ENCODE peak calls at places on chromosomes 12 and 14, in six cellular contexts. X is uterus, M is IMR-90, N is body of pancreas, B is H1, C is heart left ventricle. D is an unnamed sample.
A peak's percentile ranks its signal among the peaks of the same experiment; 100 is the strongest.

GRCh38 chr14:73180385-73180805 is 44.1 kb downstream of the PSEN1 start:
- DNase-seq in X (no peak), M (peak; percentile 77), N (no peak), B (no peak), C (no peak), D (no peak)

GRCh38 chr12:44874981-44875416 is 1.1 kb downstream of the NELL2 start:
- DNase-seq in X (no peak), M (no peak), N (no peak), B (no peak), C (no peak), D (no peak)

GRCh38 chr12:42039146-42039545 is 105.5 kb downstream of the GXYLT1 start:
- DNase-seq in X (no peak), M (peak; percentile 43), N (no peak), B (no peak), C (no peak), D (no peak)

GRCh38 chr12:104747956-104748355 is 210.1 kb downstream of the SLC41A2 start:
- DNase-seq in X (no peak), M (no peak), N (no peak), B (no peak), C (no peak), D (no peak)

GRCh38 chr12:43396671-43397070 is 155.3 kb downstream of the ADAMTS20 start:
- DNase-seq in X (no peak), M (no peak), N (no peak), B (no peak), C (no peak), D (no peak)

GRCh38 chr12:114817491-114818440 is 133.8 kb upstream of the TBX3 start:
- DNase-seq in X (peak; percentile 42), M (no peak), N (no peak), B (no peak), C (no peak), D (no peak)

GRCh38 chr14:105660816-105661531 is 134.6 kb downstream of the TMEM121 start:
- DNase-seq in X (no peak), M (no peak), N (no peak), B (no peak), C (no peak), D (no peak)

GRCh38 chr12:55068416-55069010 is 48.7 kb downstream of the NEUROD4 start:
- DNase-seq in X (no peak), M (peak; percentile 43), N (peak; percentile 27), B (no peak), C (no peak), D (no peak)

GRCh38 chr12:1830981-1831930 is 10.9 kb downstream of the LRTM2 start:
- DNase-seq in X (peak; percentile 36), M (peak; percentile 64), N (peak; percentile 92), B (peak; percentile 59), C (peak; percentile 63), D (no peak)

GRCh38 chr12:119956047-119956446 is 33.0 kb upstream of the BICDL1 start:
- DNase-seq in X (no peak), M (no peak), N (no peak), B (no peak), C (no peak), D (no peak)

GRCh38 chr12:117377758-117378157 is 16.3 kb upstream of the NOS1 start:
- DNase-seq in X (no peak), M (no peak), N (no peak), B (no peak), C (no peak), D (no peak)

GRCh38 chr14:63039800-63040380 is 5.4 kb downstream of the KCNH5 start:
- DNase-seq in X (no peak), M (peak; percentile 84), N (no peak), B (no peak), C (no peak), D (no peak)

GRCh38 chr12:113896841-113897240 is 69.3 kb downstream of the RBM19 start:
- DNase-seq in X (no peak), M (no peak), N (no peak), B (no peak), C (no peak), D (no peak)

GRCh38 chr12:71867131-71867530 is 27.6 kb downstream of the TBC1D15 start:
- DNase-seq in X (no peak), M (no peak), N (no peak), B (no peak), C (no peak), D (no peak)

GRCh38 chr12:95203477-95203843 is 13.8 kb downstream of the FGD6 start:
- DNase-seq in X (no peak), M (no peak), N (no peak), B (no peak), C (no peak), D (no peak)

GRCh38 chr14:88005050-88005481 is at the start of gene GPR65:
- DNase-seq in X (no peak), M (no peak), N (no peak), B (no peak), C (no peak), D (no peak)

GRCh38 chr12:92138144-92138543 is 7.5 kb downstream of the BTG1 start:
- DNase-seq in X (no peak), M (no peak), N (no peak), B (no peak), C (no peak), D (no peak)

GRCh38 chr12:92136021-92136735 is 9.5 kb downstream of the BTG1 start:
- DNase-seq in X (no peak), M (no peak), N (peak; percentile 32), B (no peak), C (no peak), D (no peak)

GRCh38 chr12:92138626-92139025 is 7.0 kb downstream of the BTG1 start:
- DNase-seq in X (no peak), M (no peak), N (no peak), B (no peak), C (no peak), D (no peak)

GRCh38 chr12:92134638-92135274 is 10.9 kb downstream of the BTG1 start:
- DNase-seq in X (no peak), M (peak; percentile 84), N (no peak), B (no peak), C (no peak), D (no peak)

DNA sequence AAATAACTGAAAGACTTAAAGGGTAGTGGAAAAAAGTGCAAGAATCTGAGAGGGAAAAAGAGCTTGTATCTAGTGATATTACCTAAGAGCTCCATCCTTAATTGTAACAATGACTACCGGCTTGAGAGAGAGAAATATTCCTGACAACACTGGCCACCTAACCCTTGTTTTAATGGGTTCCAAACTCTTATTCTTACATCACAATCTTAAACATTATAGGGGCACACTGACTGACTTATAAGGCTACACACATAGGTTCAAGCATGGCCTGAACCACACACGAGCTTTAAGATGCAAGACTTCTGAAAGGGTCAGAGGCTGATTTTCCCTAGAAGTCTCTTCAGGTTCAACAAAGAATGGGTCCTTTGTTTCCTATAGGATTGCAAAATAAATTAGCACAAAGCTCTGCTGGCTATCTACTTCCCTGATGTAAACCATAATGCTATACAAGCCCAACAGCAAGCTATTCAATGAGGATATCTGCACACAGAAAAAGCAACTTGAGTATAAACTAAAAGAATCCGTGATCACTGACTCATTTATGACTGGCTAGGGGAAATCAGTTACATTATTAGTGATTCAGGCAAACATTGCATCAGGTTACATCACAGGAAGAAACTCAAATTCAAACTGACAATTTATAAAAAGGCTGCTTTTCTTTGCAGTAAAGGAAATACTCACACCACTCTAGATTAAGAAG is 8.6 kb downstream of the BTG1 start:
- DNase-seq in X (no peak), M (peak; percentile 97), N (no peak), B (no peak), C (no peak), D (no peak)
- H3K4me1 ChIP-seq in X (peaks cover 3% of the 10 kb centered on the region), M (peaks cover 19% of the 10 kb centered on the region), N (peaks cover 73% of the 10 kb centered on the region), B (peaks cover 28% of the 10 kb centered on the region), C (peaks cover 72% of the 10 kb centered on the region), D (peaks cover 47% of the 10 kb centered on the region)

GRCh38 chr14:35047961-35048513 is 2.0 kb downstream of the FAM177A1 start:
- DNase-seq in X (no peak), M (no peak), N (no peak), B (no peak), C (no peak), D (no peak)

GRCh38 chr14:35046048-35046750 is at the start of gene FAM177A1:
- DNase-seq in X (peak; percentile 98), M (peak; percentile 94), N (peak; percentile 99), B (peak; percentile 83), C (peak; percentile 99), D (peak; percentile 85)

GRCh38 chr14:35044939-35045797 is 904 bp upstream of the FAM177A1 start:
- DNase-seq in X (no peak), M (peak; percentile 62), N (no peak), B (no peak), C (no peak), D (no peak)

GRCh38 chr14:35046751-35047536 is 872 bp downstream of the FAM177A1 start:
- DNase-seq in X (no peak), M (peak; percentile 4), N (peak; percentile 65), B (no peak), C (no peak), D (peak; percentile 26)

GRCh38 chr14:35045798-35046047 is 349 bp upstream of the FAM177A1 start:
- DNase-seq in X (no peak), M (no peak), N (no peak), B (no peak), C (no peak), D (no peak)
- TF ChIP-seq POLR2A in X (no peak), M (no peak), N (no peak), B (no peak), C (no peak), D (no peak)

DNA sequence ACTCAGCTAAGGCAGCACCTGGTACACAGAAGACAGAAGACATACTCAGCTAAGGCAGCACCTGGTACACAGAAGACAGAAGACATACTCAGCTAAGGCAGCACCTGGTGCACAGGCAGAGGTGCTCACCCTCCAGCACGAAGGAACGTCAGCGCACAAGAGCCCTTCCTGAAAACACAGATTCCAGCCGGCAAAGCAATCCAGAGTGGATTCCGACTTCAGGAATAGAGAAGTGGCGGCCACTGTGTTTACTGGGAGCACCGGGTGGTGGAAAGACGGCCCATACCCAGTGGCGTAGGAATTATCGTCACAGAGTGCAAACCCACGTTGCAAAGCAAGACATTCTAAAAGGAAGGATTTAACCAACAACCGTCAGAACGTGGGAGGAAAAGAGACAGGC is 55.5 kb upstream of the GALNT9 start:
- DNase-seq in X (no peak), M (no peak), N (no peak), B (no peak), C (no peak), D (no peak)
- H3K27me3 ChIP-seq in X (no peaks in the 10 kb centered on the region), M (peaks cover 46% of the 10 kb centered on the region), N (peaks cover 20% of the 10 kb centered on the region), B (peaks cover 80% of the 10 kb centered on the region), C (peaks cover 39% of the 10 kb centered on the region), D (no peaks in the 10 kb centered on the region)

GRCh38 chr14:91839754-91840153 is 27.6 kb downstream of the TC2N start:
- DNase-seq in X (no peak), M (no peak), N (no peak), B (no peak), C (no peak), D (no peak)
- H3K4me1 ChIP-seq in X (no peaks in the 10 kb centered on the region), M (no peaks in the 10 kb centered on the region), N (peaks cover 21% of the 10 kb centered on the region), B (no peaks in the 10 kb centered on the region), C (no peaks in the 10 kb centered on the region), D (peaks cover 33% of the 10 kb centered on the region)

DNA sequence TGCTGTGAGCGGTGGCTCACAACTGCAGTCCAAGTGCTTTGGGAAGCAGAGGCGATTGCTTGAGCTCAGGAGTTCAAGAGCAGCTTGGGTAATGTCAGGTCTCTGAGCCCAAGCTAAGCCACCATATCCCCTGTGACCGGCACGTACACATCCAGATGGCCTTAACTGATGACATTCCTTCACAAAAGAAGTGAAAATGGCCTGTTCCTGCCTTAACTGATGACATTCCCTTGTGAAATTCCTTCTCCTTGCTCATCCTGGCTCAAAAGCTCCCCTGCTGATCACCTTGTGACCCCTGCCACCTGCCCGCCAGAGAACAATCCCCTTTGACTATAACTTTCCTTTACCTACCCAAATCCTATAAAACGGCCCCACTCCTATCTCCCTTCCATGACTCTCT is 48.6 kb downstream of the SLC25A47 start:
- DNase-seq in X (no peak), M (no peak), N (no peak), B (no peak), C (no peak), D (no peak)
- TF ChIP-seq POLR2A in X (no peak), M (no peak), N (no peak), B (no peak), C (no peak), D (no peak)

D was measured in esophagus squamous epithelium.